ENCODE peak calls at places on chromosomes 16 and 17, in ten cellular contexts. V, H, C, X, I, P, F, J, K and Y are unnamed samples.

GRCh38 chr17:2952174-2952845 is 111.1 kb downstream of the OR1D5 start:
- DNase-seq in V (no peak), H (peak), C (no peak), X (no peak), I (no peak), P (no peak), F (peak), J (no peak), K (no peak), Y (peak)

GRCh38 chr17:17693955-17694228 is 12.6 kb downstream of the RAI1 start:
- DNase-seq in V (peak), H (no peak), C (no peak), X (peak), I (no peak), P (no peak), F (no peak), J (no peak), K (no peak), Y (peak)

GRCh38 chr17:30334421-30334820 is 564 bp upstream of the TMIGD1 start:
- DNase-seq in V (no peak), H (peak), C (no peak), X (no peak), I (no peak), P (no peak), F (no peak), J (no peak), K (no peak), Y (no peak)

GRCh38 chr17:7909080-7909479 is 7.0 kb downstream of the RNF227 start:
- DNase-seq in V (no peak), H (no peak), C (no peak), X (no peak), I (no peak), P (no peak), F (no peak), J (no peak), K (no peak), Y (no peak)

GRCh38 chr16:5220705-5221104 is 123.1 kb upstream of the EEF2KMT start:
- DNase-seq in V (no peak), H (no peak), C (no peak), X (no peak), I (no peak), P (no peak), F (no peak), J (no peak), K (no peak), Y (no peak)

GRCh38 chr16:1146409-1146808 is 6.5 kb upstream of the CACNA1H start:
- DNase-seq in V (no peak), H (no peak), C (no peak), X (peak), I (peak), P (peak), F (no peak), J (no peak), K (no peak), Y (no peak)

GRCh38 chr17:74340470-74341023 is 14.5 kb downstream of the KIF19 start:
- DNase-seq in V (peak), H (no peak), C (no peak), X (no peak), I (no peak), P (no peak), F (no peak), J (no peak), K (no peak), Y (no peak)

GRCh38 chr17:44203731-44204452 is 4.2 kb upstream of the ATXN7L3 start:
- DNase-seq in V (peak), H (no peak), C (peak), X (peak), I (peak), P (peak), F (peak), J (peak), K (no peak), Y (peak)

GRCh38 chr16:50270510-50271147 is 4.3 kb downstream of the ADCY7 start:
- DNase-seq in V (no peak), H (no peak), C (peak), X (no peak), I (no peak), P (peak), F (no peak), J (no peak), K (no peak), Y (no peak)

GRCh38 chr17:16019347-16019746 is 19.7 kb downstream of the TTC19 start:
- DNase-seq in V (no peak), H (no peak), C (no peak), X (no peak), I (no peak), P (no peak), F (no peak), J (no peak), K (no peak), Y (no peak)

GRCh38 chr17:6654816-6655731 is 3.5 kb downstream of the C17orf100 start:
- DNase-seq in V (peak), H (peak), C (peak), X (peak), I (no peak), P (peak), F (no peak), J (no peak), K (no peak), Y (peak)

GRCh38 chr16:67549936-67550335 is 12.4 kb upstream of the CTCF start:
- DNase-seq in V (no peak), H (no peak), C (no peak), X (no peak), I (no peak), P (no peak), F (no peak), J (no peak), K (no peak), Y (no peak)

GRCh38 chr17:76791053-76791980 is 53.4 kb downstream of the MFSD11 start:
- DNase-seq in V (no peak), H (no peak), C (peak), X (no peak), I (peak), P (no peak), F (no peak), J (peak), K (peak), Y (no peak)

GRCh38 chr17:65552214-65552613 is 9.2 kb downstream of the AXIN2 start:
- DNase-seq in V (no peak), H (no peak), C (peak), X (no peak), I (no peak), P (no peak), F (no peak), J (peak), K (no peak), Y (no peak)

GRCh38 chr17:2755941-2756724 is 6.7 kb upstream of the CCDC92B start:
- DNase-seq in V (peak), H (no peak), C (peak), X (peak), I (no peak), P (peak), F (no peak), J (no peak), K (no peak), Y (peak)

GRCh38 chr17:50660042-50660886 is 25.6 kb downstream of the ABCC3 start:
- DNase-seq in V (no peak), H (no peak), C (peak), X (no peak), I (no peak), P (no peak), F (no peak), J (peak), K (no peak), Y (no peak)

GRCh38 chr16:74743668-74744299 is 30.8 kb downstream of the FA2H start:
- DNase-seq in V (peak), H (peak), C (peak), X (peak), I (no peak), P (no peak), F (peak), J (peak), K (peak), Y (no peak)

GRCh38 chr17:81537343-81537855 is 9.2 kb downstream of the FSCN2 start:
- DNase-seq in V (peak), H (no peak), C (no peak), X (peak), I (no peak), P (peak), F (no peak), J (no peak), K (no peak), Y (peak)

GRCh38 chr17:71380535-71380934 is 740.3 kb upstream of the SOX9 start:
- DNase-seq in V (no peak), H (no peak), C (no peak), X (no peak), I (no peak), P (no peak), F (no peak), J (no peak), K (no peak), Y (no peak)

GRCh38 chr17:55440391-55440790 is 18.8 kb upstream of the MMD start:
- DNase-seq in V (no peak), H (no peak), C (no peak), X (peak), I (no peak), P (no peak), F (no peak), J (no peak), K (no peak), Y (no peak)